ENCODE peak calls at places on chromosomes 11 and 22, in seven cellular contexts. One of them, this sample, is unnamed.

GRCh38 chr11:126702987-126703386 is 297.6 kb downstream of the KIRREL3 start:
- DNase-seq in colonic mucosa: no peak
- DNase-seq in tibial artery: no peak
- DNase-seq in body of pancreas: peak; percentile 28
- DNase-seq in cardiac muscle cell: no peak
- DNase-seq in neural progenitor cell: no peak
- DNase-seq in adrenal gland: peak; percentile 51
- DNase-seq in this sample: no peak

GRCh38 chr11:130323452-130324448 is 9.0 kb upstream of the ZBTB44 start:
- DNase-seq in adrenal gland: no peak
- DNase-seq in neural progenitor cell: no peak
- DNase-seq in tibial artery: no peak
- DNase-seq in colonic mucosa: no peak
- DNase-seq in cardiac muscle cell: peak; percentile 57
- DNase-seq in body of pancreas: no peak
- DNase-seq in this sample: peak; percentile 48

GRCh38 chr22:28766628-28767027 is 5.9 kb upstream of the CCDC117 start:
- DNase-seq in body of pancreas: no peak
- DNase-seq in tibial artery: no peak
- DNase-seq in colonic mucosa: no peak
- DNase-seq in adrenal gland: no peak
- DNase-seq in cardiac muscle cell: no peak
- DNase-seq in neural progenitor cell: no peak
- DNase-seq in this sample: no peak

GRCh38 chr11:101299210-101299609 is 169.6 kb upstream of the PGR start:
- DNase-seq in body of pancreas: no peak
- DNase-seq in cardiac muscle cell: no peak
- DNase-seq in adrenal gland: no peak
- DNase-seq in neural progenitor cell: no peak
- DNase-seq in tibial artery: no peak
- DNase-seq in colonic mucosa: no peak
- DNase-seq in this sample: no peak

GRCh38 chr22:32737811-32738210 is 63.7 kb upstream of the TIMP3 start:
- DNase-seq in neural progenitor cell: no peak
- DNase-seq in adrenal gland: no peak
- DNase-seq in cardiac muscle cell: peak; percentile 35
- DNase-seq in tibial artery: no peak
- DNase-seq in body of pancreas: no peak
- DNase-seq in colonic mucosa: no peak
- DNase-seq in this sample: no peak

GRCh38 chr11:111570796-111571195 is 30.3 kb downstream of the LAYN start:
- DNase-seq in colonic mucosa: no peak
- DNase-seq in adrenal gland: no peak
- DNase-seq in cardiac muscle cell: no peak
- DNase-seq in body of pancreas: no peak
- DNase-seq in tibial artery: no peak
- DNase-seq in neural progenitor cell: no peak
- DNase-seq in this sample: no peak

GRCh38 chr11:126597041-126597440 is 241.6 kb downstream of the ST3GAL4 start:
- DNase-seq in body of pancreas: no peak
- DNase-seq in colonic mucosa: no peak
- DNase-seq in neural progenitor cell: no peak
- DNase-seq in tibial artery: no peak
- DNase-seq in adrenal gland: no peak
- DNase-seq in cardiac muscle cell: no peak
- DNase-seq in this sample: no peak

GRCh38 chr11:64762916-64763803 is 3.4 kb upstream of the PYGM start:
- DNase-seq in cardiac muscle cell: peak; percentile 68
- DNase-seq in adrenal gland: peak; percentile 85
- DNase-seq in tibial artery: peak; percentile 63
- DNase-seq in colonic mucosa: no peak
- DNase-seq in body of pancreas: peak; percentile 8
- DNase-seq in neural progenitor cell: peak; percentile 47
- DNase-seq in this sample: no peak

GRCh38 chr11:116840224-116840745 is 2.9 kb upstream of the APOA1 start:
- DNase-seq in adrenal gland: no peak
- DNase-seq in cardiac muscle cell: peak; percentile 58
- DNase-seq in body of pancreas: no peak
- DNase-seq in tibial artery: no peak
- DNase-seq in neural progenitor cell: peak; percentile 41
- DNase-seq in colonic mucosa: no peak
- DNase-seq in this sample: no peak

GRCh38 chr22:45692549-45692948 is 20.9 kb downstream of the ATXN10 start:
- DNase-seq in adrenal gland: no peak
- DNase-seq in colonic mucosa: no peak
- DNase-seq in neural progenitor cell: no peak
- DNase-seq in cardiac muscle cell: peak; percentile 57
- DNase-seq in body of pancreas: no peak
- DNase-seq in tibial artery: no peak
- DNase-seq in this sample: peak; percentile 80

GRCh38 chr11:131924001-131924400 is 553.6 kb downstream of the NTM start:
- DNase-seq in tibial artery: no peak
- DNase-seq in colonic mucosa: no peak
- DNase-seq in neural progenitor cell: no peak
- DNase-seq in adrenal gland: no peak
- DNase-seq in cardiac muscle cell: no peak
- DNase-seq in body of pancreas: no peak
- DNase-seq in this sample: no peak

DNA sequence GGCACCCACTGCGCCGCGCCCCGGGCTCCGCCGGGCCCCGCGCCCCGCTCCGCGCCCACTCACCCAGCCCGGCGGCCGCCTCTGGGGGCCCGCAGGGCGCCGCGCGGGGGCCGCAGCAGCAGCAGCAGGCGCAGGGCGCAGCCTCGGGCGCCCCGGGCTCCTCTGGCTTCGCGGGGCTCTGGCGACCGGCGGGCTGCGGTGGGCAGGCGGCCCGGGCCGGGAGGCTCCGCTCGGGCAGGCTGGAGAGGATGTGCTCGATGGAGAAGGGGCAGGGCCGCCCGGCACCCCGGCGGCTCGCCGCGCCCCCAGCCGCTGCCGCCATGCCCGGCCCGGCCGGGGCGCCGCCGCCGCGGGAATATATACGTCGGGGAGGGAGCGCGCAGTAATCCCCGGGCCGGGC is at the start of gene GSC2:
- DNase-seq in tibial artery: no peak
- DNase-seq in colonic mucosa: no peak
- DNase-seq in body of pancreas: no peak
- DNase-seq in cardiac muscle cell: no peak
- DNase-seq in adrenal gland: no peak
- DNase-seq in neural progenitor cell: peak; percentile 38
- DNase-seq in this sample: no peak
- H3K4me3 ChIP-seq in tibial artery: peak within 1 kb of the TSS; percentile 14
- H3K4me3 ChIP-seq in colonic mucosa: peak within 1 kb of the TSS; percentile 7
- H3K4me3 ChIP-seq in body of pancreas: no peak within 1 kb of the TSS
- H3K4me3 ChIP-seq in cardiac muscle cell: no peak within 1 kb of the TSS
- H3K4me3 ChIP-seq in adrenal gland: no peak within 1 kb of the TSS
- H3K4me3 ChIP-seq in neural progenitor cell: peak within 1 kb of the TSS; percentile 40
- H3K4me3 ChIP-seq in this sample: no peak within 1 kb of the TSS

DNA sequence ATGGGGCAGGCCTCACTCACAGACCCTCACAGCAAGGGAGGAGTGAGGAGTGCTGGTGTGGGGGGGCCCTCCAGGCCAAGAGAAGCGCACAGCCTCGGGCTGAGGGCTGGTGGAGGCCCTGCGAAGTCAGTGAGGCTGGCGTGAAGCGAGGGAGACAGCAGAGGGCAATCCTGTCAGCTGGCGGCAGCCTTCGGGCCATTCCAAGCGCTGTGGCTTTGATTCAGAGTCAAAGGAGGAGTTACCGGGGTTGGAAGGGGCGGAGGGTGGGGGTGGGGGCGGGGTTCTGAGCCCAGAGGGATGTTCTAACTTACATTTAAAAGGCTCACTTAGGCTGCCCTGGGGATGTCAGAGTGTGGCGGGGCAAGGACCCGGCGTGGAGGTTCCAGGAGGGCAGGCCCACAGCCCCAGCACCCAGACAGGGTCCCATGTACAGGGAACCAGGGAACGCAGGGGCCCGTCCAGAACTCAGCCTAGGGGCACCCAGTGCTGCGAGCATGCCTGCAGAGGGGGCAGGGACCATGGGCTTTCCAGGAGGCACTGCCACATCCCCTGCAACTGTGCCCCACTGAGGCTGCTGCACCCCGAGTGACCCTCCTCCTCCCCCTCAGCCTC is 39.5 kb upstream of the TTLL12 start:
- DNase-seq in colonic mucosa: no peak
- DNase-seq in cardiac muscle cell: peak; percentile 54
- DNase-seq in body of pancreas: no peak
- DNase-seq in adrenal gland: no peak
- DNase-seq in tibial artery: no peak
- DNase-seq in neural progenitor cell: peak; percentile 89
- DNase-seq in this sample: no peak
- TF ChIP-seq CTCF in colonic mucosa: no peak
- TF ChIP-seq CTCF in cardiac muscle cell: no peak
- TF ChIP-seq CTCF in body of pancreas: no peak
- TF ChIP-seq CTCF in adrenal gland: no peak
- TF ChIP-seq CTCF in tibial artery: no peak
- TF ChIP-seq CTCF in neural progenitor cell: peak; percentile 35
- TF ChIP-seq CTCF in this sample: peak; percentile 20

GRCh38 chr11:88655163-88655562 is 317.6 kb upstream of the CTSC start:
- DNase-seq in adrenal gland: no peak
- DNase-seq in cardiac muscle cell: no peak
- DNase-seq in body of pancreas: no peak
- DNase-seq in neural progenitor cell: no peak
- DNase-seq in colonic mucosa: no peak
- DNase-seq in tibial artery: no peak
- DNase-seq in this sample: no peak
- H3K4me3 ChIP-seq in adrenal gland: no peak overlapping the region
- H3K4me3 ChIP-seq in cardiac muscle cell: no peak overlapping the region
- H3K4me3 ChIP-seq in body of pancreas: no peak overlapping the region
- H3K4me3 ChIP-seq in neural progenitor cell: no peak overlapping the region
- H3K4me3 ChIP-seq in colonic mucosa: no peak overlapping the region
- H3K4me3 ChIP-seq in tibial artery: no peak overlapping the region
- H3K4me3 ChIP-seq in this sample: no peak overlapping the region

DNA sequence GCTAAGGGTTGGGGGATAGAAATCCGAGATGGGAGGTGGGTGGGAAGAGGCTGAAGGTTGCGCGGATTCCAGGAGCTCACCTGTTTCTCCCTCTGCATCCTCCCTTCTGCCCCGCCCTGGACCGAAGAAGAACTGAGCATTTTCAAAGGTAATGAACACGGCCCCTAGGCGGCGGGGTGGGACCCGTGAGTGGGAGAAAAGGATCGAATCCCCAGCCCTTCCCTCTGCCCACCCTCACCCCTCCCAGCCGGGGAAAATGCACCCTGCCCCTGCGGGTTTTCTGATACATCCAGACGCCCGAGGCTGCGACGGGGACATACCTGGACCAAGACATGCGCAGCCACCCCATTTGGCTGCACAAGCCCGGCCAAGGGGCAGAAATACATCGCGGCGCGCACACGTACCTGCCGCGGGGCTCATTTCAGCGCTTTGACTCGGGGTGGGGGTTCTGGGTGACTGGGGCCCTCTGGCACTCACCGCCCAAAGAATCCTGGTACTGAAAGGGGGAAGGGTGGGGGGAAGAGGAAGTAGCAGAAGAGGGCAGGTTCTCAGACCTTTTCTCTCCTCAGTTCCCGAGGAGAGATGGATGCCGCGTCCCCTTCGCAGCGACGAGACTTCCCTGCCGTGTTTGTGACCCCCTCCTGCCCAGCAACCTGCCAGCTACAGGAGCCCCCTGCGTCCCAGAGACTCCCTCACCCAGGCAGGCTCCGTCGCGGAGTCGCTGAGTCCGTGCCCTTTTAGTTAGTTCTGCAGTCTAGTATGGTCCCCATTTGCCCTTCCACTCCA is 6.0 kb downstream of the VSIG2 start:
- DNase-seq in neural progenitor cell: peak; percentile 50
- DNase-seq in adrenal gland: no peak
- DNase-seq in cardiac muscle cell: no peak
- DNase-seq in colonic mucosa: peak; percentile 87
- DNase-seq in tibial artery: no peak
- DNase-seq in body of pancreas: peak; percentile 23
- DNase-seq in this sample: no peak
- TF ChIP-seq CTCF in neural progenitor cell: peak; percentile 44
- TF ChIP-seq CTCF in adrenal gland: no peak
- TF ChIP-seq CTCF in cardiac muscle cell: peak; percentile 36
- TF ChIP-seq CTCF in colonic mucosa: peak; percentile 36
- TF ChIP-seq CTCF in tibial artery: no peak
- TF ChIP-seq CTCF in body of pancreas: peak; percentile 32
- TF ChIP-seq CTCF in this sample: peak; percentile 42

GRCh38 chr11:46332568-46333128 is 14.6 kb upstream of the DGKZ start:
- DNase-seq in colonic mucosa: no peak
- DNase-seq in tibial artery: no peak
- DNase-seq in body of pancreas: no peak
- DNase-seq in adrenal gland: no peak
- DNase-seq in neural progenitor cell: peak; percentile 79
- DNase-seq in cardiac muscle cell: no peak
- DNase-seq in this sample: no peak
- H3K4me3 ChIP-seq in colonic mucosa: peak overlapping the region; percentile 43
- H3K4me3 ChIP-seq in tibial artery: peak overlapping the region; percentile 31
- H3K4me3 ChIP-seq in body of pancreas: no peak overlapping the region
- H3K4me3 ChIP-seq in adrenal gland: no peak overlapping the region
- H3K4me3 ChIP-seq in neural progenitor cell: peak overlapping the region; percentile 83
- H3K4me3 ChIP-seq in cardiac muscle cell: peak overlapping the region; percentile 49
- H3K4me3 ChIP-seq in this sample: peak overlapping the region; percentile 23

GRCh38 chr11:66362481-66363147 is 8.9 kb downstream of the SLC29A2 start:
- DNase-seq in body of pancreas: no peak
- DNase-seq in cardiac muscle cell: no peak
- DNase-seq in colonic mucosa: no peak
- DNase-seq in neural progenitor cell: no peak
- DNase-seq in adrenal gland: no peak
- DNase-seq in tibial artery: no peak
- DNase-seq in this sample: no peak

GRCh38 chr11:66365711-66366619 is 5.6 kb downstream of the SLC29A2 start:
- DNase-seq in colonic mucosa: no peak
- DNase-seq in cardiac muscle cell: no peak
- DNase-seq in body of pancreas: no peak
- DNase-seq in tibial artery: no peak
- DNase-seq in neural progenitor cell: no peak
- DNase-seq in adrenal gland: no peak
- DNase-seq in this sample: no peak

GRCh38 chr11:66363187-66363601 is 8.4 kb downstream of the SLC29A2 start:
- DNase-seq in tibial artery: no peak
- DNase-seq in colonic mucosa: no peak
- DNase-seq in neural progenitor cell: no peak
- DNase-seq in cardiac muscle cell: no peak
- DNase-seq in body of pancreas: no peak
- DNase-seq in adrenal gland: no peak
- DNase-seq in this sample: no peak

GRCh38 chr11:66365166-66365565 is 6.4 kb downstream of the SLC29A2 start:
- DNase-seq in colonic mucosa: no peak
- DNase-seq in neural progenitor cell: no peak
- DNase-seq in adrenal gland: no peak
- DNase-seq in cardiac muscle cell: no peak
- DNase-seq in body of pancreas: no peak
- DNase-seq in tibial artery: no peak
- DNase-seq in this sample: no peak

GRCh38 chr11:66363805-66364535 is 7.6 kb downstream of the SLC29A2 start:
- DNase-seq in cardiac muscle cell: peak; percentile 27
- DNase-seq in body of pancreas: peak; percentile 56
- DNase-seq in neural progenitor cell: peak; percentile 67
- DNase-seq in tibial artery: no peak
- DNase-seq in adrenal gland: no peak
- DNase-seq in colonic mucosa: peak; percentile 80
- DNase-seq in this sample: no peak
- TF ChIP-seq CTCF in cardiac muscle cell: peak; percentile 69
- TF ChIP-seq CTCF in body of pancreas: peak; percentile 41
- TF ChIP-seq CTCF in neural progenitor cell: peak; percentile 84
- TF ChIP-seq CTCF in tibial artery: no peak
- TF ChIP-seq CTCF in adrenal gland: peak; percentile 46
- TF ChIP-seq CTCF in colonic mucosa: peak; percentile 63
- TF ChIP-seq CTCF in this sample: peak; percentile 78

GRCh38 chr11:109423114-109423859 is 1.3 kb downstream of the C11orf87 start:
- DNase-seq in colonic mucosa: no peak
- DNase-seq in cardiac muscle cell: peak; percentile 42
- DNase-seq in body of pancreas: peak; percentile 5
- DNase-seq in tibial artery: no peak
- DNase-seq in adrenal gland: no peak
- DNase-seq in neural progenitor cell: peak; percentile 54
- DNase-seq in this sample: no peak
- H3K4me3 ChIP-seq in colonic mucosa: no peak overlapping the region
- H3K4me3 ChIP-seq in cardiac muscle cell: peak overlapping the region; percentile 31
- H3K4me3 ChIP-seq in body of pancreas: no peak overlapping the region
- H3K4me3 ChIP-seq in tibial artery: peak overlapping the region; percentile 12
- H3K4me3 ChIP-seq in adrenal gland: no peak overlapping the region
- H3K4me3 ChIP-seq in neural progenitor cell: peak overlapping the region; percentile 69
- H3K4me3 ChIP-seq in this sample: peak overlapping the region; percentile 42

This sample was measured in retinal pigment epithelial cell.